ENCODE peak calls at places on chromosomes 4 and X, in ten cellular contexts. Q, H, I, C, L, T, J, Y, K and R are unnamed samples. For H3K36me3, the result is how much of the 10 kb centered on the place peaks cover.

GRCh38 chrX:101219840-101220191 is 230 bp downstream of the DRP2 start:
- DNase-seq in Q (peak), H (no peak), I (peak), C (no peak), L (no peak), T (no peak), J (no peak), Y (no peak), K (no peak), R (no peak)

GRCh38 chrX:103616676-103617186 is 9.0 kb downstream of the TCEAL3 start:
- DNase-seq in Q (no peak), H (no peak), I (no peak), C (no peak), L (no peak), T (no peak), J (no peak), Y (no peak), K (no peak), R (no peak)

GRCh38 chr4:108794136-108794535 is 31.3 kb upstream of the ETNPPL start:
- DNase-seq in Q (no peak), H (no peak), I (peak), C (no peak), L (no peak), T (no peak), J (no peak), Y (no peak), K (no peak), R (peak)

GRCh38 chr4:109981936-109982335 is 69.3 kb downstream of the EGF start:
- DNase-seq in Q (no peak), H (no peak), I (no peak), C (no peak), L (no peak), T (no peak), J (no peak), Y (no peak), K (no peak), R (no peak)

GRCh38 chr4:46425775-46426400 is 36.0 kb upstream of the GABRA2 start:
- DNase-seq in Q (no peak), H (no peak), I (no peak), C (no peak), L (peak), T (no peak), J (no peak), Y (no peak), K (no peak), R (no peak)

GRCh38 chr4:157220026-157220881 is at the start of gene GRIA2:
- DNase-seq in Q (peak), H (peak), I (peak), C (no peak), L (no peak), T (peak), J (peak), Y (peak), K (no peak), R (no peak)

GRCh38 chr4:101128473-101128872 is 218.9 kb downstream of the PPP3CA start:
- DNase-seq in Q (no peak), H (no peak), I (no peak), C (no peak), L (no peak), T (no peak), J (no peak), Y (no peak), K (no peak), R (no peak)

GRCh38 chr4:188417181-188417580 is 277.9 kb downstream of the TRIML1 start:
- DNase-seq in Q (peak), H (no peak), I (no peak), C (no peak), L (peak), T (no peak), J (no peak), Y (no peak), K (no peak), R (no peak)

GRCh38 chr4:8703857-8704495 is 111.4 kb downstream of the CPZ start:
- DNase-seq in Q (no peak), H (no peak), I (no peak), C (no peak), L (no peak), T (peak), J (no peak), Y (peak), K (no peak), R (no peak)

GRCh38 chr4:103996059-103996458 is 276.3 kb upstream of the TACR3 start:
- DNase-seq in Q (peak), H (no peak), I (no peak), C (no peak), L (peak), T (no peak), J (no peak), Y (no peak), K (no peak), R (no peak)

GRCh38 chr4:169492436-169493163 is 119.8 kb downstream of the NEK1 start:
- DNase-seq in Q (peak), H (peak), I (peak), C (no peak), L (peak), T (no peak), J (peak), Y (peak), K (no peak), R (no peak)

GRCh38 chr4:53055274-53055673 is 193.2 kb downstream of the RASL11B start:
- DNase-seq in Q (no peak), H (no peak), I (peak), C (no peak), L (no peak), T (no peak), J (no peak), Y (no peak), K (no peak), R (peak)

DNA sequence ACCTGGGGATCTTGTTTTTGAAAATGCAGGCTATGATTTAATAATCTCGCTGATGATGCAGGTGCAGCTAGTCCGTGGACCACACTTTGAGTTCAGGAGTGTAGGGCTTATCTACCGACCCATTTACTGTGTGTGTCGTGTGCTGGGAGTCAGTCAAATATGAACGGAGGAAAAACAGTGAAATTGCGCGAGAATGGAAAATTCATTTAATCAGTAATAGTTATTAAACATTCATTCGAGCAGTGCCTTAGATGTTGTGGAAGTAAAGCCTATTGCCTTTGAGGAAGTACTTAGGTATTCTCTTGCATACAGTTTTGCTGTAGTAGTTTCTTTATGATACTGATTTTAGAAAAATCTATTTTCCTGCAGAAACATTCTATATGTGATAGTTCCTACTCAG is 725 bp downstream of the RAB33B start:
- DNase-seq in Q (no peak), H (no peak), I (no peak), C (no peak), L (peak), T (no peak), J (no peak), Y (no peak), K (no peak), R (no peak)
- TF ChIP-seq CTCF in Q (no peak), H (no peak), I (no peak), C (no peak), L (no peak), T (no peak), J (no peak), Y (no peak), K (no peak), R (no peak)

GRCh38 chr4:98959411-98959810 is 30.5 kb upstream of the EIF4E start:
- DNase-seq in Q (no peak), H (no peak), I (no peak), C (no peak), L (no peak), T (no peak), J (no peak), Y (no peak), K (no peak), R (no peak)

GRCh38 chr4:98951710-98952109 is 22.8 kb upstream of the EIF4E start:
- DNase-seq in Q (no peak), H (no peak), I (no peak), C (no peak), L (no peak), T (no peak), J (no peak), Y (no peak), K (no peak), R (no peak)

GRCh38 chr4:98950925-98951324 is 22.0 kb upstream of the EIF4E start:
- DNase-seq in Q (no peak), H (no peak), I (no peak), C (no peak), L (peak), T (no peak), J (no peak), Y (no peak), K (no peak), R (no peak)

GRCh38 chr4:98958065-98958464 is 29.1 kb upstream of the EIF4E start:
- DNase-seq in Q (no peak), H (no peak), I (no peak), C (no peak), L (no peak), T (no peak), J (no peak), Y (no peak), K (no peak), R (no peak)

GRCh38 chr4:98955229-98955628 is 26.3 kb upstream of the EIF4E start:
- DNase-seq in Q (peak), H (no peak), I (no peak), C (no peak), L (no peak), T (no peak), J (no peak), Y (no peak), K (no peak), R (no peak)
- H3K36me3 ChIP-seq in Q (under half), H (under half), I (under half), C (under half), L (under half), T (under half), J (under half), Y (under half), K (under half), R (under half)

DNA sequence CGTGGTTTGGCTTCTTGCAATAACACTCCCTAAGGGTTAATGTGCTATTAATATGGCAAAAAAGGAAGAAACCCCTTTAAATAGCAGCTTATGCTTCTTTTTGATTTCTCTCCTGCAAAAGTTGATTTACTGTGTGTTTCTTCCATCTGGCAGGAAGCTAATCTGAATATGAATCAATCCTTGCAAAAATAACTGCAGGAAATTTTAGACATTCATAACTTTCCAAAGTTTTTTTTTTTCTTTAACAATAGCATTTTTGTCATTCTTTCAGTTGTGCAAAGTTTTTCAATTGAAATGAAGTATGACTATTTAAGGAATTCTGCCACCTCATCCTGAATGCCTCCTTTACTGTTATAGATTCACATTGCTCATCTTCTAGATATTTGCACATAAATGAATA is 115.6 kb downstream of the SPANXA1 start:
- DNase-seq in Q (no peak), H (peak), I (no peak), C (no peak), L (peak), T (no peak), J (no peak), Y (no peak), K (no peak), R (no peak)
- TF ChIP-seq CTCF in Q (no peak), H (no peak), I (no peak), C (no peak), L (no peak), T (no peak), J (no peak), Y (no peak), K (no peak), R (no peak)

GRCh38 chr4:6298852-6299251 is 29.2 kb downstream of the WFS1 start:
- DNase-seq in Q (no peak), H (no peak), I (no peak), C (no peak), L (no peak), T (no peak), J (no peak), Y (no peak), K (no peak), R (no peak)
- H3K36me3 ChIP-seq in Q (under half), H (under half), I (under half), C (under half), L (under half), T (under half), J (under half), Y (under half), K (under half), R (under half)

DNA sequence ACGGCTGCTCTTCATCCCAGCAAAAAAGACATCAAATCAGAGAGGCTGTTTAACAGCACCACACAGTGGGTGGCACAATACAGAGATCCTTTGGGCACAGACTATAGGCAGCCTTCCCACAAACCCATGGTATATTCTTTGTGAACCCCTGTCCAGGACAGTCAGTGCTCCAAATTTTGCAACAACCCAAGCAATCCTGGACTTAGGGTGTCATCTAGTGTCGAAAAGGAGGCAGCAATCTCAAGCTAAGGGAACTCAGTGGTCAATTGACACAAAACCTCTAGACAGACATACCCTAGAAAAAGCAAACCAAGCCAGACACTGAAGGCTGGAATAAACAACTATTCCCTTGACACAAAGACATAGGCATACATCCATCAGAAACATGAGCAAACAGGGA is 137.4 kb downstream of the BMP15 start:
- DNase-seq in Q (peak), H (no peak), I (no peak), C (no peak), L (no peak), T (no peak), J (no peak), Y (no peak), K (no peak), R (no peak)
- TF ChIP-seq CTCF in Q (peak), H (no peak), I (no peak), C (no peak), L (no peak), T (no peak), J (no peak), Y (no peak), K (no peak), R (no peak)

DNA sequence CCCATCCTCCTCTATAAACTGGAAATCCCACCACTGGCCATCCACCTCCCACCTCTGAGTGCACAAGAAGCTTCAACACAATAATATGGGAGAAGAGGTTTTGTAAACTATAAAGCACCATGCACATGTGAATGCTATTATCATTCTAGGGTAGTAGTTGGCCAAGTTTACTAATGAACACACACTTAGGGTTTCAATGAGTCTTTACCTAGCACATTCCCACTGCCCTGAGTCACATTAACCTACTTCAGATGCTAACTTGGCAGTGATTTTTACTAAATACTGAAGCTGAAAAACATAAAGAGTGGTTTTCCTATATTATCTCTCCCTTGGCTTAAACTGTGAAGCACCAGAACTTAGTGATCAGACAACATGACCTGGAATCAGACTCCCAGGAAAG is 93.9 kb downstream of the SH3KBP1 start:
- DNase-seq in Q (no peak), H (no peak), I (no peak), C (no peak), L (no peak), T (no peak), J (no peak), Y (no peak), K (no peak), R (no peak)
- H3K36me3 ChIP-seq in Q (under half), H (under half), I (under half), C (under half), L (under half), T (under half), J (under half), Y (under half), K (under half), R (under half)

GRCh38 chrX:82058728-82059127 is 856.8 kb downstream of the SH3BGRL start:
- DNase-seq in Q (no peak), H (no peak), I (no peak), C (no peak), L (no peak), T (no peak), J (no peak), Y (no peak), K (no peak), R (no peak)
- TF ChIP-seq CTCF in Q (no peak), H (no peak), I (no peak), C (no peak), L (no peak), T (no peak), J (no peak), Y (no peak), K (no peak), R (no peak)